ENCODE peak calls at places on chromosomes 13 and 19, in four cellular contexts. One of them, this sample, is unnamed.

GRCh38 chr13:98951266-98951665 is 26.6 kb downstream of the DOCK9 start:
- DNase-seq in SK-N-SH: no peak
- DNase-seq in GM12878: no peak
- DNase-seq in K562: no peak
- DNase-seq in this sample: no peak

GRCh38 chr13:59447846-59448620 is 715.7 kb downstream of the DIAPH3 start:
- DNase-seq in SK-N-SH: no peak
- DNase-seq in K562: no peak
- DNase-seq in GM12878: no peak
- DNase-seq in this sample: peak; percentile 81

GRCh38 chr13:74871671-74872070 is 610.3 kb downstream of the TBC1D4 start:
- DNase-seq in GM12878: no peak
- DNase-seq in K562: no peak
- DNase-seq in SK-N-SH: no peak
- DNase-seq in this sample: no peak

GRCh38 chr19:5131866-5132561 is 163.1 kb downstream of the KDM4B start:
- DNase-seq in SK-N-SH: no peak
- DNase-seq in GM12878: no peak
- DNase-seq in K562: no peak
- DNase-seq in this sample: no peak

GRCh38 chr13:25978961-25979360 is 72.9 kb downstream of the SHISA2 start:
- DNase-seq in GM12878: no peak
- DNase-seq in SK-N-SH: no peak
- DNase-seq in K562: no peak
- DNase-seq in this sample: no peak

GRCh38 chr19:31282346-31282745 is 66.9 kb downstream of the TSHZ3 start:
- DNase-seq in K562: no peak
- DNase-seq in SK-N-SH: no peak
- DNase-seq in GM12878: no peak
- DNase-seq in this sample: no peak

GRCh38 chr13:86567119-86567518 is 767.9 kb upstream of the SLITRK6 start:
- DNase-seq in SK-N-SH: peak; percentile 3
- DNase-seq in GM12878: no peak
- DNase-seq in K562: no peak
- DNase-seq in this sample: no peak

GRCh38 chr13:98807774-98808173 is 55.3 kb upstream of the SLC15A1 start:
- DNase-seq in K562: no peak
- DNase-seq in GM12878: no peak
- DNase-seq in SK-N-SH: no peak
- DNase-seq in this sample: peak; percentile 39

GRCh38 chr19:9935409-9936062 is 779 bp downstream of the OLFM2 start:
- DNase-seq in K562: no peak
- DNase-seq in GM12878: no peak
- DNase-seq in SK-N-SH: peak; percentile 52
- DNase-seq in this sample: no peak

GRCh38 chr13:93244141-93244917 is 17.7 kb downstream of the GPC6 start:
- DNase-seq in K562: no peak
- DNase-seq in SK-N-SH: no peak
- DNase-seq in GM12878: no peak
- DNase-seq in this sample: no peak

GRCh38 chr19:56566904-56567273 is 379 bp upstream of the ZNF470 start:
- DNase-seq in K562: no peak
- DNase-seq in GM12878: no peak
- DNase-seq in SK-N-SH: peak; percentile 68
- DNase-seq in this sample: no peak

GRCh38 chr13:99085139-99085845 is 107.4 kb upstream of the DOCK9 start:
- DNase-seq in SK-N-SH: no peak
- DNase-seq in GM12878: no peak
- DNase-seq in K562: peak; percentile 23
- DNase-seq in this sample: no peak

GRCh38 chr19:41746593-41747227 is 8.6 kb upstream of the CEACAM6 start:
- DNase-seq in SK-N-SH: peak; percentile 40
- DNase-seq in K562: peak; percentile 29
- DNase-seq in GM12878: no peak
- DNase-seq in this sample: peak; percentile 36
- TF ChIP-seq YY1 in SK-N-SH: no peak
- TF ChIP-seq YY1 in K562: no peak
- TF ChIP-seq YY1 in GM12878: no peak
- TF ChIP-seq YY1 in this sample: no peak

DNA sequence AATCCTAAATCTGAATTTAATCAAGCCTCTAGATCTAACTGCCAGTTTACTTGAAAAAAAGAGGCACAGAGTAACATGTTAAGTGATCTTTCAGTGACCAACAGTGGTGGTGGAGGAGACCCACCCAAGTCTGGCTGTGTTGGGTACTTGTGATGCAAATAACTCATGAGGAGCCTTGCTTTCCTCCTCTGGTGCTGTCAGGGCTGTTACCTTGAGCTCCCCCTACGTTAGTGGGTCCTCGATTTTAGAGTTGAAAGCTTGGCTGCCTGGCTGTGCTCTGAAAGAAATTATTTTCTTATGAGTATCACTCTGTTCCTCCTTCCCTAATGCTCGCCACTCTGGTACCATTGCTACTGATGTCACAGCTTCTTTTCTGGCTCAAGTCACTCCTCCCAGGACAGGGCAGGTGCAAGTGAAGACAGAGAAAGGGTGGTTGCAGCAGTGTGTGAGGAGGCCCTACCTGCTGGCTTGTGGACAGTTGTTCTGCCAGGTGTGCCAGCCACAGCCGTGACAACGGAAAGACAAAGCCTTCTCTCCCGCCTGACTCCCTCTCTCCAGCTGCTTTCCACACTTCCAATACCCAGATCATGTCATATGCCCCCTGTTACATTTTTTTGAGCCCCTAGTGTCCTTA is 6.5 kb upstream of the SUPT20H start:
- DNase-seq in GM12878: no peak
- DNase-seq in SK-N-SH: no peak
- DNase-seq in K562: no peak
- DNase-seq in this sample: no peak
- H3K9ac ChIP-seq in GM12878: no peak overlapping the region
- H3K9ac ChIP-seq in SK-N-SH: no peak overlapping the region
- H3K9ac ChIP-seq in K562: no peak overlapping the region
- H3K9ac ChIP-seq in this sample: no peak overlapping the region

GRCh38 chr19:50460161-50460765 is 16.0 kb upstream of the EMC10 start:
- DNase-seq in SK-N-SH: no peak
- DNase-seq in GM12878: peak; percentile 75
- DNase-seq in K562: no peak
- DNase-seq in this sample: no peak

GRCh38 chr19:50462970-50463369 is 13.3 kb upstream of the EMC10 start:
- DNase-seq in GM12878: no peak
- DNase-seq in K562: no peak
- DNase-seq in SK-N-SH: no peak
- DNase-seq in this sample: no peak

GRCh38 chr19:50459638-50460037 is 16.7 kb upstream of the EMC10 start:
- DNase-seq in K562: no peak
- DNase-seq in GM12878: no peak
- DNase-seq in SK-N-SH: no peak
- DNase-seq in this sample: no peak

GRCh38 chr19:50459067-50459456 is 17.2 kb upstream of the EMC10 start:
- DNase-seq in SK-N-SH: no peak
- DNase-seq in GM12878: no peak
- DNase-seq in K562: peak; percentile 35
- DNase-seq in this sample: no peak

GRCh38 chr19:50461066-50461875 is 15.0 kb upstream of the EMC10 start:
- DNase-seq in K562: peak; percentile 78
- DNase-seq in SK-N-SH: peak; percentile 93
- DNase-seq in GM12878: peak; percentile 53
- DNase-seq in this sample: peak; percentile 43
- TF ChIP-seq YY1 in K562: no peak
- TF ChIP-seq YY1 in SK-N-SH: no peak
- TF ChIP-seq YY1 in GM12878: peak; percentile 84
- TF ChIP-seq YY1 in this sample: no peak

GRCh38 chr19:17078920-17079709 is 3.5 kb downstream of the MYO9B start:
- DNase-seq in GM12878: no peak
- DNase-seq in SK-N-SH: no peak
- DNase-seq in K562: no peak
- DNase-seq in this sample: no peak
- H3K9ac ChIP-seq in GM12878: peak overlapping the region; percentile 79
- H3K9ac ChIP-seq in SK-N-SH: peak overlapping the region; percentile 97
- H3K9ac ChIP-seq in K562: no peak overlapping the region
- H3K9ac ChIP-seq in this sample: peak overlapping the region; percentile 53